ENCODE peak calls at places on chromosomes 3 and 15, in eight cellular contexts. O, M, F, Y, W, G, N and U are unnamed samples.

GRCh38 chr3:175240928-175241327 is 381.8 kb downstream of the NAALADL2 start:
- DNase-seq in M (no peak), O (no peak), F (no peak), Y (no peak), G (no peak), N (no peak), W (no peak), U (no peak)

GRCh38 chr15:52657338-52657737 is 21.9 kb downstream of the ATOSA start:
- DNase-seq in O (no peak), N (no peak), Y (no peak), W (no peak), F (no peak), M (no peak), G (no peak), U (peak)

GRCh38 chr3:136280961-136281360 is 30.8 kb downstream of the PCCB start:
- DNase-seq in O (no peak), Y (no peak), F (no peak), M (no peak), W (no peak), N (no peak), G (no peak), U (no peak)

GRCh38 chr3:172087827-172088580 is 48.6 kb downstream of the FNDC3B start:
- DNase-seq in N (no peak), G (no peak), F (no peak), W (no peak), O (no peak), M (no peak), Y (no peak), U (no peak)

GRCh38 chr3:120642368-120642948 is 39.6 kb downstream of the HGD start:
- DNase-seq in G (no peak), O (peak), Y (no peak), W (no peak), M (no peak), F (no peak), N (no peak), U (peak)

GRCh38 chr3:31543375-31543774 is 10.7 kb downstream of the STT3B start:
- DNase-seq in W (no peak), F (no peak), G (no peak), Y (no peak), N (no peak), O (no peak), M (no peak), U (peak)

GRCh38 chr3:57094606-57095005 is 34.1 kb downstream of the SPATA12 start:
- DNase-seq in W (no peak), G (no peak), F (no peak), N (no peak), Y (no peak), O (no peak), M (no peak), U (peak)

GRCh38 chr3:105866656-105867653 is 1.9 kb downstream of the CBLB start:
- DNase-seq in M (no peak), F (no peak), O (no peak), N (no peak), G (no peak), W (no peak), Y (no peak), U (peak)

GRCh38 chr3:36796896-36797295 is 32.5 kb upstream of the DCLK3 start:
- DNase-seq in F (no peak), W (no peak), Y (no peak), N (no peak), G (no peak), O (no peak), M (no peak), U (peak)

GRCh38 chr3:187271582-187271981 is 20.0 kb downstream of the MASP1 start:
- DNase-seq in O (no peak), N (no peak), W (no peak), Y (no peak), G (no peak), M (no peak), F (no peak), U (no peak)

GRCh38 chr3:187277129-187277462 is 14.4 kb downstream of the MASP1 start:
- DNase-seq in G (no peak), F (no peak), Y (no peak), O (no peak), W (no peak), M (no peak), N (no peak), U (no peak)

GRCh38 chr3:187274315-187274976 is 17.1 kb downstream of the MASP1 start:
- DNase-seq in F (no peak), G (no peak), Y (peak), N (no peak), W (no peak), O (no peak), M (no peak), U (no peak)

GRCh38 chr3:187276397-187277128 is 15.0 kb downstream of the MASP1 start:
- DNase-seq in F (no peak), M (no peak), Y (no peak), N (no peak), G (no peak), W (no peak), O (no peak), U (no peak)

GRCh38 chr3:187274977-187275338 is 16.6 kb downstream of the MASP1 start:
- DNase-seq in Y (no peak), W (no peak), F (no peak), O (peak), M (no peak), G (no peak), N (no peak), U (no peak)
- H3K4me3 ChIP-seq in Y (no peak), W (no peak), F (no peak), O (no peak), M (no peak), G (no peak), N (no peak), U (no peak)

GRCh38 chr3:66971891-66972551 is 26.1 kb upstream of the KBTBD8 start:
- DNase-seq in Y (peak), N (peak), G (peak), O (peak), W (peak), F (peak), M (peak), U (peak)

GRCh38 chr3:66971245-66971644 is 26.9 kb upstream of the KBTBD8 start:
- DNase-seq in F (no peak), M (no peak), G (no peak), O (no peak), Y (no peak), N (no peak), W (no peak), U (no peak)
- H3K4me3 ChIP-seq in F (no peak), M (no peak), G (no peak), O (no peak), Y (no peak), N (no peak), W (no peak), U (no peak)

DNA sequence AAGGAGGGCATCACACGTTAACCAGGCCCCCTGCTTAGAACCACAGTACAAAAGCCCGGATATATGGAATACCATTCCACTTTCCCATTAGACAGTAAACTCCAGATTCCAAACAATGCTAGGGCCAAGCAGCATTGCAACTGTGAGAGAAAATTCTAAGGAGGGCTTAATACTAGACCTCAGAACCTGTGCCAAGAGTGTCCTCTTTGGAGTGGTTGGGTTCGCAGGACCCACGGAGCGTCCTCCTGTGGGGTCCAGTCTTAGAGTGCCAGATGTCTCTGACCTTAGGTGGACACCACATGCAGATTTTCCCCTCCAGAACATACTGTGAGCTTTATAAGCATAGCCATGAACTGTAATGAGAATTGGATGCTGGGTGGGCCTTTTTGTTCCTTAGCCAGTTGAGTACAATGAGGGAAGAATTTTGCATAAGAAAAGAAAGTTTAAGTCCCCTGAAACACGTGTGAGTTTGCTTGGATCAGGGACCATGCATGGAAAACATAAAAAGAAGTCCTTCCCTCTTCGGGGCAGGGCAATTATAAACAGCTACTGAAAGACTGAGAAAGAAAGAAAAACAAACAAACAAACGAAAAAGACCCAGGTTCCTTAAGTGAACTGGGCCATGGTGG is 325.7 kb downstream of the NEK10 start:
- DNase-seq in M (no peak), N (no peak), G (no peak), O (no peak), Y (no peak), W (no peak), F (no peak), U (no peak)
- H3K4me3 ChIP-seq in M (no peak), N (no peak), G (no peak), O (no peak), Y (no peak), W (no peak), F (no peak), U (no peak)

GRCh38 chr3:32861681-32862080 is 43.9 kb downstream of the TRIM71 start:
- DNase-seq in M (no peak), O (no peak), W (no peak), G (no peak), F (no peak), N (no peak), Y (no peak), U (no peak)
- H3K4me3 ChIP-seq in M (no peak), O (no peak), W (no peak), G (no peak), F (no peak), N (no peak), Y (no peak), U (no peak)

GRCh38 chr3:5013021-5013906 is 34.0 kb downstream of the BHLHE40 start:
- DNase-seq in G (peak), Y (no peak), O (peak), N (no peak), W (no peak), M (peak), F (no peak), U (no peak)

GRCh38 chr3:5012398-5012797 is 33.2 kb downstream of the BHLHE40 start:
- DNase-seq in N (no peak), O (peak), Y (no peak), W (no peak), G (no peak), M (no peak), F (no peak), U (no peak)

GRCh38 chr3:5010140-5010539 is 30.9 kb downstream of the BHLHE40 start:
- DNase-seq in N (no peak), O (no peak), W (no peak), F (no peak), G (no peak), Y (no peak), M (no peak), U (no peak)

GRCh38 chr3:5010706-5011554 is 31.7 kb downstream of the BHLHE40 start:
- DNase-seq in F (no peak), O (no peak), G (no peak), W (no peak), Y (no peak), N (no peak), M (no peak), U (no peak)

GRCh38 chr3:5011555-5012256 is 32.5 kb downstream of the BHLHE40 start:
- DNase-seq in M (no peak), F (no peak), G (no peak), O (peak), Y (peak), N (no peak), W (no peak), U (no peak)
- H3K4me3 ChIP-seq in M (no peak), F (no peak), G (no peak), O (no peak), Y (no peak), N (no peak), W (no peak), U (no peak)

GRCh38 chr3:25428950-25429349 is 887 bp downstream of the RARB start:
- DNase-seq in W (no peak), N (no peak), O (no peak), G (no peak), Y (no peak), M (no peak), F (no peak), U (no peak)
- H3K4me3 ChIP-seq in W (peak), N (peak), O (no peak), G (no peak), Y (peak), M (peak), F (peak), U (peak)